ENCODE peak calls at places on chromosomes 6 and 20, in ten cellular contexts. N is HFF-Myc, A is fibroblast of pulmonary artery, F is cardiac muscle cell, Z is MM.1S, U is fibroblast of lung, O is HepG2, T is dorsolateral prefrontal cortex, H is stomach, I is bronchial epithelial cell. C is an unnamed sample.

GRCh38 chr20:23753589-23753988 is 2.9 kb upstream of the CST1 start:
- DNase-seq in N (no peak), A (no peak), F (no peak), Z (no peak), U (no peak), O (no peak), T (no peak), H (no peak), I (no peak), C (no peak)

GRCh38 chr6:70901324-70901723 is 55.5 kb downstream of the B3GAT2 start:
- DNase-seq in N (no peak), A (no peak), F (no peak), Z (no peak), U (no peak), O (no peak), T (no peak), H (no peak), I (peak; percentile 7), C (no peak)

GRCh38 chr6:28383235-28384142 is 16.1 kb downstream of the ZSCAN12 start:
- DNase-seq in N (peak; percentile 30), A (peak; percentile 90), F (peak; percentile 95), Z (peak; percentile 91), U (peak; percentile 83), O (peak; percentile 93), T (peak; percentile 60), H (peak; percentile 88), I (peak; percentile 69), C (peak; percentile 34)

GRCh38 chr6:157148391-157149323 is 174.7 kb downstream of the TMEM242 start:
- DNase-seq in N (peak; percentile 79), A (peak; percentile 97), F (no peak), Z (no peak), U (peak; percentile 97), O (no peak), T (peak; percentile 68), H (peak; percentile 32), I (peak; percentile 94), C (peak; percentile 80)

GRCh38 chr20:50320910-50321796 is 130.5 kb downstream of the CEBPB start:
- DNase-seq in N (no peak), A (peak; percentile 92), F (peak; percentile 85), Z (no peak), U (peak; percentile 98), O (peak; percentile 85), T (no peak), H (peak; percentile 89), I (peak; percentile 97), C (peak; percentile 83)

GRCh38 chr20:25310268-25310920 is 62.5 kb downstream of the PYGB start:
- DNase-seq in N (peak; percentile 87), A (peak; percentile 64), F (peak; percentile 47), Z (peak; percentile 87), U (peak; percentile 90), O (peak; percentile 99), T (peak; percentile 48), H (peak; percentile 58), I (peak; percentile 83), C (peak; percentile 70)

GRCh38 chr6:117557951-117558350 is 44.4 kb downstream of the GOPC start:
- DNase-seq in N (no peak), A (no peak), F (no peak), Z (no peak), U (peak; percentile 24), O (no peak), T (no peak), H (no peak), I (no peak), C (no peak)

GRCh38 chr6:82968708-82969107 is 96.9 kb downstream of the UBE3D start:
- DNase-seq in N (no peak), A (no peak), F (no peak), Z (no peak), U (no peak), O (no peak), T (no peak), H (no peak), I (no peak), C (no peak)

GRCh38 chr20:1888796-1889463 is 6.3 kb upstream of the SIRPA start:
- DNase-seq in N (no peak), A (peak; percentile 45), F (no peak), Z (no peak), U (no peak), O (peak; percentile 60), T (no peak), H (no peak), I (peak; percentile 74), C (no peak)

GRCh38 chr20:409697-410559 is 1.8 kb downstream of the RBCK1 start:
- DNase-seq in N (no peak), A (no peak), F (no peak), Z (no peak), U (no peak), O (no peak), T (no peak), H (no peak), I (no peak), C (no peak)

GRCh38 chr20:3312940-3313656 is 74.1 kb upstream of the SLC4A11 start:
- DNase-seq in N (no peak), A (peak; percentile 80), F (no peak), Z (no peak), U (peak; percentile 60), O (peak; percentile 52), T (no peak), H (no peak), I (peak; percentile 80), C (peak; percentile 39)

GRCh38 chr6:166931426-166931970 is 24.9 kb downstream of the RNASET2 start:
- DNase-seq in N (no peak), A (no peak), F (no peak), Z (no peak), U (no peak), O (no peak), T (no peak), H (no peak), I (no peak), C (no peak)

GRCh38 chr6:166927942-166928643 is 28.3 kb downstream of the RNASET2 start:
- DNase-seq in N (no peak), A (no peak), F (no peak), Z (no peak), U (no peak), O (no peak), T (no peak), H (no peak), I (no peak), C (no peak)

GRCh38 chr6:166928644-166929515 is 27.5 kb downstream of the RNASET2 start:
- DNase-seq in N (no peak), A (no peak), F (no peak), Z (no peak), U (no peak), O (no peak), T (no peak), H (no peak), I (no peak), C (no peak)

GRCh38 chr6:166930354-166930891 is 25.9 kb downstream of the RNASET2 start:
- DNase-seq in N (no peak), A (no peak), F (no peak), Z (no peak), U (no peak), O (no peak), T (no peak), H (no peak), I (no peak), C (no peak)

DNA sequence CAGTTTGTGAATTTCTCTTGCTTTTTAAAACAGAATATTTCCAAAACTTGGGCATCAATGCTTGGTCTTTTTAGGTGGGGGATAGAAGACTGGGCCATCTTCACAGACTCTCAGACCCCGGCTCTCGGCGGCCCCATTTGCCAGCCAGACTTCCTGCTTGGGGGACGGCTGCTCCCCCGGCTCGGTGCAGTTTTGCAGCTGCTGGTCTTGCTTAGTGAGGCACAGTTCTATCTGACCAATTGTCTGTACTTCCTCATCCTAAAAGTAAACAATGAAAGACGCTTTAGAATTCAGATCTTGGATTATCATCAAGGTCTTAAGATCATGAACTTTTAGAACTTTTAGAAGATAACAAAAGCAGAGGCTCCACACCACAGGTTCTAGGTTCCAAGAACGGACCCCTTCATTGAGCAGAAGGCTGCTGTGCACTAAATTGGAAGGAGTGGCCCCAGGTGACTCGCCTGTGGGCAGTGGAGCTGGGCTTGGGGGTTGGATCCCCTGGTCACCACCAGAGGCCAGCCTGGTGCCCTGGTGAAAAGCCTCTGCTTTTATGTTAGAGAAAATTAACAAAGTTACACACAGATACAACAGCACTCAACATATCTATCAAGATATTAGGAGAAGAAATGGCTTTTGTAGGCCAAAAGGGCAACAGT is 26.7 kb downstream of the RNASET2 start:
- DNase-seq in N (no peak), A (no peak), F (no peak), Z (no peak), U (no peak), O (no peak), T (no peak), H (no peak), I (no peak), C (no peak)
- TF ChIP-seq CTCF in N (no peak), A (no peak), F (peak; percentile 5), Z (no peak), U (no peak), O (no peak), T (no peak), H (no peak), I (no peak), C (no peak)

GRCh38 chr6:93017213-93017612 is 402.1 kb downstream of the EPHA7 start:
- DNase-seq in N (no peak), A (peak; percentile 6), F (no peak), Z (peak; percentile 30), U (no peak), O (peak; percentile 2), T (no peak), H (no peak), I (no peak), C (no peak)
- TF ChIP-seq CTCF in N (no peak), A (no peak), F (peak; percentile 18), Z (peak; percentile 32), U (no peak), O (no peak), T (no peak), H (no peak), I (no peak), C (no peak)

DNA sequence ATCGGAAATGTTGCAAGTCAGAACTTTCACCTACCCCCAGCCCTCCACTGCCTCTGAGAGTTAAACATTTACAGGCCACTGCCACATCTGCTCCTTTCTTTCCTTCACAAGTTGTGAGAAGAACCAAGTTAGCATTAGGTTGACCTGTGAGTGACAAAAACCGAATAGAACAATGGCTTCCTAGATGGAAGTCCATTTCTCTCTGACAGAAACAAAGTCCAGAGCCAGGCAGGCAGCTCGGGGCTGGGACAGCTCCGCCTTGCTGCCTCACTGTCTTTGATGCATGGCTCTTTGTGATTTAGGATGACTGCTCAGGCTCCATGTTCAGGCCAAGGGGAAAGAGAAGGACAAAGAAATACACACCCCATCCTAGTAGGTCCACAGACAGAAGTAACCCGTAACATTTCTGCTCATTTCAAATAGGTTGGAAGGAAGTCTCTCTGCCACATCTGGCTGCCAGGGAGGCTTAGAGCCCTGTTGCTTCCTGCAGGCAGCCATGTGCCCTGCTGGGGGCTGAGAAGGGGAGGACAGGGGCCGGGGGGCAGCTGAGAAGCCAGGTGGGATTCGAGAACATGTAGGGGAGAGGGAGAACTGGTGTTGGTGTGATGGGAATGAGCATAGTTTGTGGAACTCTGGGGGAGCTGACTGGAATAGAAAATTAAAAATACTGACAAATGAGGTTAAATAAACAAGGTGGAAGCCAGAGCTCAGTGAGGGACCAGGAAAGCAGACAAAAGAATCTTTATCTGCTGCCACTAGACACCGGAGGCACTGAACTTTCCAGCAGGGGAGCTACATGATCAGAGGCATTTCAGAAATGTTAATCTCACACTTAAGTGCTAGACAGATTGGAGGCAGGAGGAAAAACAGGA is 19.5 kb upstream of the IER3 start:
- DNase-seq in N (no peak), A (peak; percentile 64), F (peak; percentile 86), Z (no peak), U (peak; percentile 89), O (peak; percentile 99), T (no peak), H (no peak), I (no peak), C (no peak)
- TF ChIP-seq CTCF in N (no peak), A (peak; percentile 24), F (peak; percentile 12), Z (no peak), U (no peak), O (peak; percentile 55), T (no peak), H (no peak), I (no peak), C (peak; percentile 27)

GRCh38 chr6:9851541-9852380 is 563.1 kb downstream of the TFAP2A start:
- DNase-seq in N (peak; percentile 4), A (peak; percentile 22), F (no peak), Z (peak; percentile 71), U (peak; percentile 19), O (no peak), T (no peak), H (no peak), I (peak; percentile 77), C (no peak)
- TF ChIP-seq CTCF in N (no peak), A (peak; percentile 5), F (no peak), Z (peak; percentile 60), U (no peak), O (no peak), T (no peak), H (no peak), I (peak; percentile 38), C (peak; percentile 4)

C was measured in BJ.